ENCODE peak calls at places on chromosomes 16 and 17, in ten cellular contexts. One of them, this sample, is unnamed.

GRCh38 chr16:58516768-58517107 is 1.4 kb downstream of the SETD6 start:
- DNase-seq in A172: no peak
- DNase-seq in SW 1271: no peak
- DNase-seq in RCC 7860: no peak
- DNase-seq in Daoy: no peak
- DNase-seq in astrocyte of the spinal cord: no peak
- DNase-seq in HT1080: no peak
- DNase-seq in Calu3: no peak
- DNase-seq in pancreas: no peak
- DNase-seq in CD4-positive, CD25-positive, alpha-beta regulatory T cell: no peak
- DNase-seq in this sample: no peak

GRCh38 chr16:3735541-3735940 is 18.2 kb upstream of the TRAP1 start:
- DNase-seq in CD4-positive, CD25-positive, alpha-beta regulatory T cell: no peak
- DNase-seq in astrocyte of the spinal cord: no peak
- DNase-seq in HT1080: no peak
- DNase-seq in A172: no peak
- DNase-seq in Calu3: no peak
- DNase-seq in RCC 7860: no peak
- DNase-seq in Daoy: no peak
- DNase-seq in SW 1271: no peak
- DNase-seq in pancreas: no peak
- DNase-seq in this sample: no peak

GRCh38 chr17:74515941-74516340 is 15.3 kb downstream of the CD300LB start:
- DNase-seq in pancreas: no peak
- DNase-seq in RCC 7860: no peak
- DNase-seq in SW 1271: no peak
- DNase-seq in Daoy: no peak
- DNase-seq in A172: no peak
- DNase-seq in CD4-positive, CD25-positive, alpha-beta regulatory T cell: no peak
- DNase-seq in HT1080: no peak
- DNase-seq in astrocyte of the spinal cord: no peak
- DNase-seq in Calu3: no peak
- DNase-seq in this sample: no peak

GRCh38 chr17:4956493-4957061 is 5.7 kb downstream of the ENO3 start:
- DNase-seq in CD4-positive, CD25-positive, alpha-beta regulatory T cell: peak
- DNase-seq in pancreas: no peak
- DNase-seq in astrocyte of the spinal cord: no peak
- DNase-seq in Daoy: no peak
- DNase-seq in RCC 7860: no peak
- DNase-seq in HT1080: no peak
- DNase-seq in Calu3: no peak
- DNase-seq in SW 1271: no peak
- DNase-seq in A172: no peak
- DNase-seq in this sample: no peak

GRCh38 chr16:57316390-57317017 is 32.0 kb upstream of the PLLP start:
- DNase-seq in Calu3: no peak
- DNase-seq in pancreas: no peak
- DNase-seq in astrocyte of the spinal cord: peak
- DNase-seq in RCC 7860: peak
- DNase-seq in SW 1271: peak
- DNase-seq in CD4-positive, CD25-positive, alpha-beta regulatory T cell: no peak
- DNase-seq in HT1080: peak
- DNase-seq in A172: peak
- DNase-seq in Daoy: peak
- DNase-seq in this sample: no peak

GRCh38 chr17:3647769-3648540 is 11.4 kb downstream of the CTNS start:
- DNase-seq in pancreas: no peak
- DNase-seq in Daoy: peak
- DNase-seq in Calu3: peak
- DNase-seq in RCC 7860: no peak
- DNase-seq in SW 1271: peak
- DNase-seq in HT1080: peak
- DNase-seq in astrocyte of the spinal cord: peak
- DNase-seq in CD4-positive, CD25-positive, alpha-beta regulatory T cell: no peak
- DNase-seq in A172: peak
- DNase-seq in this sample: no peak

GRCh38 chr16:15542734-15543347 is 100.1 kb downstream of the MARF1 start:
- DNase-seq in pancreas: no peak
- DNase-seq in A172: no peak
- DNase-seq in Calu3: no peak
- DNase-seq in RCC 7860: no peak
- DNase-seq in astrocyte of the spinal cord: no peak
- DNase-seq in CD4-positive, CD25-positive, alpha-beta regulatory T cell: no peak
- DNase-seq in Daoy: no peak
- DNase-seq in SW 1271: no peak
- DNase-seq in HT1080: no peak
- DNase-seq in this sample: no peak

GRCh38 chr16:61721561-61721960 is 314.7 kb downstream of the CDH8 start:
- DNase-seq in SW 1271: no peak
- DNase-seq in Calu3: no peak
- DNase-seq in HT1080: no peak
- DNase-seq in pancreas: no peak
- DNase-seq in CD4-positive, CD25-positive, alpha-beta regulatory T cell: no peak
- DNase-seq in Daoy: no peak
- DNase-seq in A172: no peak
- DNase-seq in RCC 7860: no peak
- DNase-seq in astrocyte of the spinal cord: no peak
- DNase-seq in this sample: no peak

GRCh38 chr17:4658478-4659305 is 17.2 kb upstream of the ALOX15 start:
- DNase-seq in SW 1271: no peak
- DNase-seq in Calu3: no peak
- DNase-seq in Daoy: peak
- DNase-seq in RCC 7860: peak
- DNase-seq in HT1080: peak
- DNase-seq in astrocyte of the spinal cord: peak
- DNase-seq in A172: peak
- DNase-seq in CD4-positive, CD25-positive, alpha-beta regulatory T cell: no peak
- DNase-seq in pancreas: no peak
- DNase-seq in this sample: no peak

GRCh38 chr16:29940656-29941055 is 14.6 kb upstream of the KCTD13 start:
- DNase-seq in SW 1271: no peak
- DNase-seq in astrocyte of the spinal cord: peak
- DNase-seq in Calu3: no peak
- DNase-seq in HT1080: no peak
- DNase-seq in Daoy: no peak
- DNase-seq in A172: no peak
- DNase-seq in RCC 7860: no peak
- DNase-seq in CD4-positive, CD25-positive, alpha-beta regulatory T cell: no peak
- DNase-seq in pancreas: no peak
- DNase-seq in this sample: no peak

GRCh38 chr17:44587339-44587738 is 30.1 kb downstream of the FZD2 start:
- DNase-seq in astrocyte of the spinal cord: peak
- DNase-seq in Daoy: peak
- DNase-seq in RCC 7860: peak
- DNase-seq in pancreas: peak
- DNase-seq in HT1080: peak
- DNase-seq in Calu3: peak
- DNase-seq in A172: peak
- DNase-seq in SW 1271: peak
- DNase-seq in CD4-positive, CD25-positive, alpha-beta regulatory T cell: no peak
- DNase-seq in this sample: no peak

GRCh38 chr16:23424292-23424958 is 28.6 kb downstream of the COG7 start:
- DNase-seq in SW 1271: no peak
- DNase-seq in RCC 7860: no peak
- DNase-seq in Daoy: peak
- DNase-seq in CD4-positive, CD25-positive, alpha-beta regulatory T cell: no peak
- DNase-seq in pancreas: no peak
- DNase-seq in Calu3: no peak
- DNase-seq in HT1080: no peak
- DNase-seq in A172: peak
- DNase-seq in astrocyte of the spinal cord: no peak
- DNase-seq in this sample: no peak

GRCh38 chr17:66255112-66255511 is 25.9 kb upstream of the APOH start:
- DNase-seq in HT1080: peak
- DNase-seq in A172: peak
- DNase-seq in SW 1271: peak
- DNase-seq in RCC 7860: peak
- DNase-seq in CD4-positive, CD25-positive, alpha-beta regulatory T cell: peak
- DNase-seq in Daoy: peak
- DNase-seq in Calu3: peak
- DNase-seq in pancreas: no peak
- DNase-seq in astrocyte of the spinal cord: peak
- DNase-seq in this sample: peak